ENCODE peak calls at places on chromosomes 4 and X, in ten cellular contexts. I is lower leg skin, B is upper lobe of left lung, C is gastrocnemius medialis, W is heart left ventricle, X is transverse colon, J is body of pancreas, Q is thyroid gland, H is A549, N is tibial nerve. K is an unnamed sample.

GRCh38 chr4:97656034-97656720 is 487.1 kb downstream of the STPG2 start:
- DNase-seq in N (no peak), I (no peak), Q (no peak), W (no peak), B (no peak), X (no peak), J (no peak), H (peak), C (no peak), K (no peak)

GRCh38 chr4:25098964-25099843 is 61.0 kb downstream of the SEPSECS start:
- DNase-seq in I (peak), C (no peak), N (peak), H (no peak), J (peak), X (peak), W (peak), B (peak), Q (peak), K (peak)

GRCh38 chrX:45083314-45083713 is 117.4 kb downstream of the DIPK2B start:
- DNase-seq in J (no peak), X (no peak), B (no peak), H (no peak), Q (no peak), I (no peak), C (no peak), N (no peak), W (no peak), K (no peak)

GRCh38 chrX:17605676-17606075 is 131.6 kb upstream of the SCML1 start:
- DNase-seq in X (no peak), H (no peak), J (no peak), C (no peak), Q (no peak), N (no peak), I (no peak), W (no peak), B (no peak), K (no peak)

GRCh38 chr4:27057662-27058061 is 197.0 kb downstream of the STIM2 start:
- DNase-seq in B (no peak), Q (no peak), J (no peak), X (no peak), I (no peak), H (no peak), N (no peak), C (no peak), W (no peak), K (no peak)

GRCh38 chr4:179415842-179416223 is 1973.6 kb upstream of the AGA start:
- DNase-seq in I (no peak), H (no peak), N (no peak), X (no peak), B (no peak), C (no peak), J (no peak), W (no peak), Q (no peak), K (no peak)

GRCh38 chr4:123676550-123677229 is 280.1 kb downstream of the SPRY1 start:
- DNase-seq in J (peak), C (peak), B (peak), X (no peak), Q (peak), N (no peak), W (no peak), I (no peak), H (no peak), K (no peak)

GRCh38 chr4:143514432-143514831 is 930 bp downstream of the SMARCA5 start:
- DNase-seq in H (peak), J (peak), N (peak), C (no peak), W (peak), Q (peak), X (peak), B (peak), I (peak), K (peak)

GRCh38 chr4:173448103-173448502 is 49.2 kb upstream of the SCRG1 start:
- DNase-seq in W (peak), J (peak), X (peak), C (no peak), H (no peak), Q (no peak), I (peak), N (no peak), B (no peak), K (no peak)

GRCh38 chr4:18082254-18082653 is 60.7 kb upstream of the LCORL start:
- DNase-seq in X (no peak), C (no peak), J (no peak), W (no peak), N (no peak), I (no peak), B (no peak), H (no peak), Q (no peak), K (no peak)

DNA sequence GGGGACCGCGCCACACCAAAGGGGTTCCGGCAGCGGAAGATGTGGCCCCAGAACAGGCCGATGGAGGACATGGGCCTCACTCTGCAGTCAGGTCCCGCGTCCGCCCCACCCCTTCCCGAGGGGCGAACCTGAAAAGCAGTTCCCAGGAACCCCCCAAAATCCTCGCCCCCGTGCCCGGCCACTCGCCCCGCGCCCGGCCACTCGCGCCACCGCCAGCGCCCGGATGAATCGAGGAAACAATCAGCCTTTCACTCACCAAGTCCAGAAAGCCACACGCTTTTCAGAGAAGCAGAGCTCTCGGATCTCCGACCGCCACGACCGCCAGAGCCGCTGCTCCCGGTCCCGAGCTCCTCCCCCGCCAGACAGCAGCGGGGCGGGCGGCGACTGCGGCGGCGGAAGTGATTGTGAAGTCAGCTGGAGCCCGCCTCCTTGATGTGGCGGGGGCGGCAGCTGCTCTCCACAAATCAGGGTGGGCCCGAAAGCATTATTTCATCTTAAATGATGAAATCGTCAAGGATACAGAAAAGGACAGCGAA is at the start of gene PJA1:
- DNase-seq in Q (peak), H (peak), N (peak), W (peak), C (peak), I (peak), B (peak), X (peak), J (peak), K (peak)
- TF ChIP-seq POLR2A in Q (no peak), H (peak), N (peak), W (no peak), C (peak), I (no peak), B (peak), X (peak), J (peak), K (peak)

GRCh38 chrX:131830400-131831184 is 192.5 kb upstream of the STK26 start:
- DNase-seq in H (no peak), I (peak), W (peak), X (peak), C (peak), J (peak), N (peak), B (peak), Q (peak), K (peak)
- TF ChIP-seq POLR2A in H (no peak), I (no peak), W (no peak), X (no peak), C (no peak), J (no peak), N (no peak), B (no peak), Q (no peak), K (no peak)

DNA sequence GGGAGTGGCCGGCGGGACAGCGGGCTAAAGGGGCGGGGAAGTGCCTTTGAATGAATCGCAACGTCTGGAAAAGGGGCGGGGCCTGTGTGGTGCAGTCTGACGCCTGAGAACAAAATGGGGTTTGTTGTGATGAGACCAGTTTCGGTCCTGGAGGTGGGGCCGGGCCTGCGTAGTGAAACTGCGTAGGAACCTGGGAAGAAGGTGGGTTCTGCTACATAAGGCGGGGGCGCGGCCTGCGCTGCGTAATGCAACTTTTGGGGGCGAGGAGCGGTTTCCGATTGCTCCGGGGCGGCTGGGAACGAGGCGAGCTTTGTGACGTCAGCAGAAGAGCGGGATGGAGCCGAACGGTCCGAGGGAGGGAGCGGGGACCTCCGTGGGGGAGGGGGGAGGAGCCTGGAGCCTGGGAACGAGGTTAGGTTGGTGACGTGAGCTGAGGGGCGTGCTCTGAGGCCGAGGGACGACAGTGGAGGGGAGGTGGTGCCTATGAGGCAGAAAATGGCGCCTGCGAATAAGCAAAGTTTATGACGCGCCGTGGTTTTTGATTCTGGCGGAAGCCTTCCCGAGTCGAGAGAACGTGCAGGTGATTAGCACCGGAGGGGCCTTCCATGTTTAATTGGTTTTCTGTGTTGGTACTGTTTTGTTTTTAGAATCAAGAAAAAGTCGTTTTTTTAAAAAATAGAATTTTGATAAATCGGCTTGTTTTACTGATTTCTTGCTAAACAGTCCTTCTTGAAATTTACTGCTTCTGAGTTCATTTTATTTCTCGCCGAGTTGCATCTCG is 714 bp downstream of the USP11 start:
- DNase-seq in J (peak), C (peak), I (peak), H (peak), B (peak), N (peak), W (peak), Q (peak), X (peak), K (peak)
- TF ChIP-seq POLR2A in J (no peak), C (peak), I (no peak), H (peak), B (peak), N (peak), W (no peak), Q (peak), X (peak), K (peak)

GRCh38 chr4:10111067-10111801 is 5.4 kb downstream of the WDR1 start:
- DNase-seq in X (no peak), N (no peak), Q (no peak), I (no peak), B (no peak), H (no peak), C (no peak), J (no peak), W (no peak), K (no peak)
- TF ChIP-seq POLR2A in X (no peak), N (no peak), Q (no peak), I (no peak), B (no peak), H (no peak), C (no peak), J (no peak), W (no peak), K (no peak)

DNA sequence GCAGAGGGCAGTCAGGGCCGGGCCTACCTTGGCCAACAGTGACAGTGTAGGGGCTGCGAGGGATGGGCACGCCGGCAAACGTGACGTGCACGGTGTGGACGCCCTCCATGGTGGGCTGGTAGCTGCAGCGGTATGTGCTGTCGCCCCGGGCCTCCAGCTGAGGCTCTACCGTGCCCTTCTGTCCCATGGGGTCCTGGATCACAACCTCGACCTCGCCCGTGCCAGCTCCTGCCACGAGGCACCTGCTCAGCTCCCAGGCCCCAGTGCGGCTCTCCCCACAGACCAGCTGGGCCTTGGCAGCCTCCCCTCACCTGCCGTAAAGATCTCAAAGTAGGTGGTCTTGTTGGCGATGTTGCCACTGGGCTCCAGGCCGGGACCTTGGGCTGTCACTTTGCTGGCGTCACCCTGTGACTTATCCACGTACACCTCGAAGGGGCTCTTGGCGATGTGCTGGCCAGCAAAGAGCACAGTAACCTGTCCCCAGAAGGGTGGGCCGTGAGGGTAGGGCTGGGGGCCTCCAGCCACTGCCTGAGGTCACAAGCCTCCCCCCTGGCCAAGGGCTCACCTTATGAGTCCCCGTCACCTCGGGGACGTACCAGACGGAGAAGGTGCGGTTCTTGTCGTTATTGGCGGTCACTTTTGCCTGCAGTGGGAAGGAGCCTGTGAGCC is 8.3 kb downstream of the FLNA start:
- DNase-seq in H (no peak), X (no peak), C (no peak), Q (no peak), B (no peak), W (no peak), N (no peak), I (no peak), J (no peak), K (no peak)
- TF ChIP-seq POLR2A in H (no peak), X (no peak), C (no peak), Q (no peak), B (no peak), W (no peak), N (no peak), I (no peak), J (no peak), K (no peak)

DNA sequence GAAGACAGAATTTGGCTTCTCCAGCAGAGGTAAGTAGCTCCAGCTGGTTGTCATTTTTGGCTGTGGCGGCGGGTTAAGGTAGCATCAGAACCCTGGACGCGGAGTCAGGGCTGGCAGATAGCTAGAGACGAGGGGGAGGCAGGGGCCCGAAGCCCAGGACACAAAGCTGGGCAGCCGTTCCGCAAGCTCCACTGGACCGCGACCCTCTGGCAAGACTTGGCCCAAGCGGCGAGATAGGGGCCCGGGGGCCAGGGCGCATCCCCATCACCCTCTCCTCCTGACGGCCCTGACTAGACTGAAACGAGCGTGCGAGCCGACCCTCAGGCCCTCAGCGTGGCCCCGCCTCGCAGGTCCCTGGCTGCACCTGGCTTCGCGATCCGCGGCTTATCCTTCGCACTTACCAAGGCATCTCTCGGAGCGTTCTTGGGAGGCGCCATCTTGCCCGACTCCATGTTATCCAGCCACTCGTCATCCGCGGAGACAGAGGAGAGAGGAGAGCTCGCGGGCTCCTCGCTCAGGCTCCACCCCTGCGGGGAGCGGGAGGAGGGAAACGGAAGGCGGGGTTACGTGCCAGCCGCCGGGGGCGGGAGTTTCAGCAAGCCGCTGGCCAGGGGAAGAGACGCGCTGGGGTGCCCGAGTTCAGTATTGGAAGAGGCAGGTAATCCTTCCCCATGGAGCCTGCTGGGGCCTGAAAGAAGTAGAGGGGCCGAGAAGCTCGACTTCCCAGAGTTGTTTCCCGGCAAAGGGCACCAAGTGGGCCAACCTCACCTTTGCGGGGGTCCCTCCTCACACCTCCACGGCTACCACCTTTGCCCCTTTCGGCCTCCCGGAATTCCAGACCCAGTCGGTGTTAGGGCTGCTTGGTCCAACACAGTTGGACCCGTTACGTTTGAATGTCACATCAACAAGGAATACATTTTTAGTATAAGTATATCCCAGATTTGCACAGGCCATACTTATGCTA is at the start of gene TAF9B:
- DNase-seq in B (peak), I (peak), W (peak), X (peak), C (peak), J (peak), Q (peak), N (peak), H (peak), K (peak)
- TF ChIP-seq POLR2A in B (peak), I (no peak), W (no peak), X (peak), C (peak), J (peak), Q (no peak), N (no peak), H (peak), K (peak)

GRCh38 chrX:66164931-66165330 is 884 bp downstream of the HEPH start:
- DNase-seq in B (no peak), X (no peak), W (no peak), H (no peak), I (no peak), C (no peak), J (no peak), N (no peak), Q (no peak), K (no peak)

GRCh38 chrX:66164470-66164869 is 423 bp downstream of the HEPH start:
- DNase-seq in I (no peak), N (no peak), Q (no peak), W (no peak), J (no peak), H (no peak), B (no peak), C (no peak), X (no peak), K (no peak)

GRCh38 chrX:66163849-66164401 is at the start of gene HEPH:
- DNase-seq in X (peak), B (no peak), H (no peak), C (no peak), J (no peak), W (no peak), Q (no peak), I (no peak), N (no peak), K (peak)

GRCh38 chrX:66163447-66163846 is 600 bp upstream of the HEPH start:
- DNase-seq in B (no peak), W (no peak), C (no peak), X (no peak), J (no peak), Q (no peak), I (no peak), H (no peak), N (no peak), K (no peak)

GRCh38 chrX:66162331-66162822 is 1.7 kb upstream of the HEPH start:
- DNase-seq in I (no peak), Q (no peak), J (no peak), H (no peak), B (no peak), W (no peak), C (no peak), N (no peak), X (peak), K (no peak)
- TF ChIP-seq POLR2A in I (no peak), Q (no peak), J (no peak), H (no peak), B (no peak), W (no peak), C (no peak), N (no peak), X (peak), K (no peak)

GRCh38 chrX:154799554-154800348 is 5.5 kb downstream of the MPP1 start:
- DNase-seq in H (peak), I (no peak), C (no peak), Q (peak), J (peak), W (no peak), X (peak), B (no peak), N (no peak), K (no peak)
- TF ChIP-seq POLR2A in H (no peak), I (no peak), C (no peak), Q (no peak), J (no peak), W (no peak), X (no peak), B (no peak), N (no peak), K (no peak)

GRCh38 chrX:103687696-103688191 is 1.2 kb upstream of the MORF4L2 start:
- DNase-seq in H (peak), N (peak), B (peak), Q (peak), W (peak), C (peak), X (peak), J (peak), I (peak), K (peak)
- TF ChIP-seq POLR2A in H (peak), N (peak), B (no peak), Q (no peak), W (no peak), C (peak), X (no peak), J (peak), I (no peak), K (peak)

K was measured in uterus.